ENCODE peak calls at places on chromosomes 7 and 10, in eight cellular contexts. One of them, this sample, is unnamed.

GRCh38 chr10:32377458-32378370 is 30.8 kb upstream of the EPC1 start:
- DNase-seq in SW480: peak; percentile 45
- DNase-seq in stimulated activated CD8-positive, alpha-beta memory T cell treated with anti-CD3 and anti-CD28 coated beads, Interleukin-12 subunit alpha, Interleukin-12 subunit beta, amount 100 ng/mL, for 1 hour: no peak
- DNase-seq in stomach: no peak
- DNase-seq in stimulated activated CD4-positive, alpha-beta T cell treated with anti-CD3 and anti-CD28 coated beads, Interleukin-2, amount 100 ng/mL, for 24 hours: no peak
- DNase-seq in adrenal gland: peak; percentile 62
- DNase-seq in HT-29: peak; percentile 32
- DNase-seq in brain microvascular endothelial cell: peak; percentile 47
- DNase-seq in this sample: peak; percentile 37

GRCh38 chr7:111029574-111030357 is 61.2 kb upstream of the LRRN3 start:
- DNase-seq in SW480: no peak
- DNase-seq in stimulated activated CD8-positive, alpha-beta memory T cell treated with anti-CD3 and anti-CD28 coated beads, Interleukin-12 subunit alpha, Interleukin-12 subunit beta, amount 100 ng/mL, for 1 hour: no peak
- DNase-seq in stomach: no peak
- DNase-seq in stimulated activated CD4-positive, alpha-beta T cell treated with anti-CD3 and anti-CD28 coated beads, Interleukin-2, amount 100 ng/mL, for 24 hours: peak; percentile 65
- DNase-seq in adrenal gland: peak; percentile 72
- DNase-seq in HT-29: no peak
- DNase-seq in brain microvascular endothelial cell: peak; percentile 39
- DNase-seq in this sample: peak; percentile 20

GRCh38 chr7:127290801-127291361 is 38.1 kb upstream of the GRM8 start:
- DNase-seq in SW480: no peak
- DNase-seq in stimulated activated CD8-positive, alpha-beta memory T cell treated with anti-CD3 and anti-CD28 coated beads, Interleukin-12 subunit alpha, Interleukin-12 subunit beta, amount 100 ng/mL, for 1 hour: no peak
- DNase-seq in stomach: no peak
- DNase-seq in stimulated activated CD4-positive, alpha-beta T cell treated with anti-CD3 and anti-CD28 coated beads, Interleukin-2, amount 100 ng/mL, for 24 hours: no peak
- DNase-seq in adrenal gland: peak; percentile 3
- DNase-seq in HT-29: no peak
- DNase-seq in brain microvascular endothelial cell: no peak
- DNase-seq in this sample: no peak

GRCh38 chr10:33215154-33215553 is 119.3 kb downstream of the NRP1 start:
- DNase-seq in SW480: no peak
- DNase-seq in stimulated activated CD8-positive, alpha-beta memory T cell treated with anti-CD3 and anti-CD28 coated beads, Interleukin-12 subunit alpha, Interleukin-12 subunit beta, amount 100 ng/mL, for 1 hour: no peak
- DNase-seq in stomach: no peak
- DNase-seq in stimulated activated CD4-positive, alpha-beta T cell treated with anti-CD3 and anti-CD28 coated beads, Interleukin-2, amount 100 ng/mL, for 24 hours: no peak
- DNase-seq in adrenal gland: no peak
- DNase-seq in HT-29: no peak
- DNase-seq in brain microvascular endothelial cell: peak; percentile 66
- DNase-seq in this sample: no peak

GRCh38 chr10:19498348-19499290 is 317.6 kb upstream of the PLXDC2 start:
- DNase-seq in SW480: no peak
- DNase-seq in stimulated activated CD8-positive, alpha-beta memory T cell treated with anti-CD3 and anti-CD28 coated beads, Interleukin-12 subunit alpha, Interleukin-12 subunit beta, amount 100 ng/mL, for 1 hour: no peak
- DNase-seq in stomach: no peak
- DNase-seq in stimulated activated CD4-positive, alpha-beta T cell treated with anti-CD3 and anti-CD28 coated beads, Interleukin-2, amount 100 ng/mL, for 24 hours: no peak
- DNase-seq in adrenal gland: peak; percentile 4
- DNase-seq in HT-29: no peak
- DNase-seq in brain microvascular endothelial cell: no peak
- DNase-seq in this sample: no peak

GRCh38 chr7:4776160-4776623 is 769 bp downstream of the AP5Z1 start:
- DNase-seq in SW480: no peak
- DNase-seq in stimulated activated CD8-positive, alpha-beta memory T cell treated with anti-CD3 and anti-CD28 coated beads, Interleukin-12 subunit alpha, Interleukin-12 subunit beta, amount 100 ng/mL, for 1 hour: no peak
- DNase-seq in stomach: no peak
- DNase-seq in stimulated activated CD4-positive, alpha-beta T cell treated with anti-CD3 and anti-CD28 coated beads, Interleukin-2, amount 100 ng/mL, for 24 hours: no peak
- DNase-seq in adrenal gland: no peak
- DNase-seq in HT-29: no peak
- DNase-seq in brain microvascular endothelial cell: no peak
- DNase-seq in this sample: no peak

GRCh38 chr7:1156782-1157535 is 3.0 kb downstream of the ZFAND2A start:
- DNase-seq in SW480: no peak
- DNase-seq in stimulated activated CD8-positive, alpha-beta memory T cell treated with anti-CD3 and anti-CD28 coated beads, Interleukin-12 subunit alpha, Interleukin-12 subunit beta, amount 100 ng/mL, for 1 hour: no peak
- DNase-seq in stomach: peak; percentile 57
- DNase-seq in stimulated activated CD4-positive, alpha-beta T cell treated with anti-CD3 and anti-CD28 coated beads, Interleukin-2, amount 100 ng/mL, for 24 hours: no peak
- DNase-seq in adrenal gland: no peak
- DNase-seq in HT-29: peak; percentile 71
- DNase-seq in brain microvascular endothelial cell: peak; percentile 60
- DNase-seq in this sample: peak; percentile 100

GRCh38 chr7:102931757-102932156 is 19.0 kb downstream of the LRRC17 start:
- DNase-seq in SW480: no peak
- DNase-seq in stimulated activated CD8-positive, alpha-beta memory T cell treated with anti-CD3 and anti-CD28 coated beads, Interleukin-12 subunit alpha, Interleukin-12 subunit beta, amount 100 ng/mL, for 1 hour: no peak
- DNase-seq in stomach: no peak
- DNase-seq in stimulated activated CD4-positive, alpha-beta T cell treated with anti-CD3 and anti-CD28 coated beads, Interleukin-2, amount 100 ng/mL, for 24 hours: no peak
- DNase-seq in adrenal gland: no peak
- DNase-seq in HT-29: no peak
- DNase-seq in brain microvascular endothelial cell: no peak
- DNase-seq in this sample: no peak

GRCh38 chr10:13317474-13317873 is 17.6 kb upstream of the PHYH start:
- DNase-seq in SW480: no peak
- DNase-seq in stimulated activated CD8-positive, alpha-beta memory T cell treated with anti-CD3 and anti-CD28 coated beads, Interleukin-12 subunit alpha, Interleukin-12 subunit beta, amount 100 ng/mL, for 1 hour: no peak
- DNase-seq in stomach: no peak
- DNase-seq in stimulated activated CD4-positive, alpha-beta T cell treated with anti-CD3 and anti-CD28 coated beads, Interleukin-2, amount 100 ng/mL, for 24 hours: no peak
- DNase-seq in adrenal gland: peak; percentile 20
- DNase-seq in HT-29: no peak
- DNase-seq in brain microvascular endothelial cell: no peak
- DNase-seq in this sample: no peak

GRCh38 chr7:120190109-120190508 is 82.9 kb upstream of the KCND2 start:
- DNase-seq in SW480: no peak
- DNase-seq in stimulated activated CD8-positive, alpha-beta memory T cell treated with anti-CD3 and anti-CD28 coated beads, Interleukin-12 subunit alpha, Interleukin-12 subunit beta, amount 100 ng/mL, for 1 hour: no peak
- DNase-seq in stomach: no peak
- DNase-seq in stimulated activated CD4-positive, alpha-beta T cell treated with anti-CD3 and anti-CD28 coated beads, Interleukin-2, amount 100 ng/mL, for 24 hours: no peak
- DNase-seq in adrenal gland: no peak
- DNase-seq in HT-29: no peak
- DNase-seq in brain microvascular endothelial cell: no peak
- DNase-seq in this sample: no peak

GRCh38 chr10:131898061-131898460 is 2.7 kb upstream of the PPP2R2D start:
- DNase-seq in SW480: no peak
- DNase-seq in stimulated activated CD8-positive, alpha-beta memory T cell treated with anti-CD3 and anti-CD28 coated beads, Interleukin-12 subunit alpha, Interleukin-12 subunit beta, amount 100 ng/mL, for 1 hour: no peak
- DNase-seq in stomach: no peak
- DNase-seq in stimulated activated CD4-positive, alpha-beta T cell treated with anti-CD3 and anti-CD28 coated beads, Interleukin-2, amount 100 ng/mL, for 24 hours: no peak
- DNase-seq in adrenal gland: no peak
- DNase-seq in HT-29: no peak
- DNase-seq in brain microvascular endothelial cell: no peak
- DNase-seq in this sample: no peak

GRCh38 chr10:82953331-82953730 is 1078.3 kb downstream of the NRG3 start:
- DNase-seq in SW480: no peak
- DNase-seq in stimulated activated CD8-positive, alpha-beta memory T cell treated with anti-CD3 and anti-CD28 coated beads, Interleukin-12 subunit alpha, Interleukin-12 subunit beta, amount 100 ng/mL, for 1 hour: no peak
- DNase-seq in stomach: no peak
- DNase-seq in stimulated activated CD4-positive, alpha-beta T cell treated with anti-CD3 and anti-CD28 coated beads, Interleukin-2, amount 100 ng/mL, for 24 hours: no peak
- DNase-seq in adrenal gland: no peak
- DNase-seq in HT-29: no peak
- DNase-seq in brain microvascular endothelial cell: no peak
- DNase-seq in this sample: no peak

GRCh38 chr7:130134106-130134636 is 63.8 kb downstream of the KLHDC10 start:
- DNase-seq in SW480: no peak
- DNase-seq in stimulated activated CD8-positive, alpha-beta memory T cell treated with anti-CD3 and anti-CD28 coated beads, Interleukin-12 subunit alpha, Interleukin-12 subunit beta, amount 100 ng/mL, for 1 hour: no peak
- DNase-seq in stomach: no peak
- DNase-seq in stimulated activated CD4-positive, alpha-beta T cell treated with anti-CD3 and anti-CD28 coated beads, Interleukin-2, amount 100 ng/mL, for 24 hours: no peak
- DNase-seq in adrenal gland: no peak
- DNase-seq in HT-29: no peak
- DNase-seq in brain microvascular endothelial cell: no peak
- DNase-seq in this sample: no peak

GRCh38 chr10:75079436-75080083 is 31.9 kb upstream of the SAMD8 start:
- DNase-seq in SW480: no peak
- DNase-seq in stimulated activated CD8-positive, alpha-beta memory T cell treated with anti-CD3 and anti-CD28 coated beads, Interleukin-12 subunit alpha, Interleukin-12 subunit beta, amount 100 ng/mL, for 1 hour: no peak
- DNase-seq in stomach: no peak
- DNase-seq in stimulated activated CD4-positive, alpha-beta T cell treated with anti-CD3 and anti-CD28 coated beads, Interleukin-2, amount 100 ng/mL, for 24 hours: no peak
- DNase-seq in adrenal gland: no peak
- DNase-seq in HT-29: no peak
- DNase-seq in brain microvascular endothelial cell: no peak
- DNase-seq in this sample: no peak

GRCh38 chr10:37109000-37109399 is 16.4 kb upstream of the ANKRD30A start:
- DNase-seq in SW480: no peak
- DNase-seq in stimulated activated CD8-positive, alpha-beta memory T cell treated with anti-CD3 and anti-CD28 coated beads, Interleukin-12 subunit alpha, Interleukin-12 subunit beta, amount 100 ng/mL, for 1 hour: no peak
- DNase-seq in stomach: no peak
- DNase-seq in stimulated activated CD4-positive, alpha-beta T cell treated with anti-CD3 and anti-CD28 coated beads, Interleukin-2, amount 100 ng/mL, for 24 hours: no peak
- DNase-seq in adrenal gland: no peak
- DNase-seq in HT-29: no peak
- DNase-seq in brain microvascular endothelial cell: no peak
- DNase-seq in this sample: no peak

GRCh38 chr7:99407849-99408346 is 499 bp downstream of the PDAP1 start:
- DNase-seq in SW480: peak; percentile 73
- DNase-seq in stimulated activated CD8-positive, alpha-beta memory T cell treated with anti-CD3 and anti-CD28 coated beads, Interleukin-12 subunit alpha, Interleukin-12 subunit beta, amount 100 ng/mL, for 1 hour: peak; percentile 25
- DNase-seq in stomach: peak; percentile 40
- DNase-seq in stimulated activated CD4-positive, alpha-beta T cell treated with anti-CD3 and anti-CD28 coated beads, Interleukin-2, amount 100 ng/mL, for 24 hours: peak; percentile 50
- DNase-seq in adrenal gland: peak; percentile 83
- DNase-seq in HT-29: peak; percentile 76
- DNase-seq in brain microvascular endothelial cell: peak; percentile 69
- DNase-seq in this sample: peak; percentile 58

GRCh38 chr7:2934211-2934731 is 90.2 kb upstream of the GNA12 start:
- DNase-seq in SW480: peak; percentile 65
- DNase-seq in stimulated activated CD8-positive, alpha-beta memory T cell treated with anti-CD3 and anti-CD28 coated beads, Interleukin-12 subunit alpha, Interleukin-12 subunit beta, amount 100 ng/mL, for 1 hour: no peak
- DNase-seq in stomach: no peak
- DNase-seq in stimulated activated CD4-positive, alpha-beta T cell treated with anti-CD3 and anti-CD28 coated beads, Interleukin-2, amount 100 ng/mL, for 24 hours: peak; percentile 33
- DNase-seq in adrenal gland: no peak
- DNase-seq in HT-29: no peak
- DNase-seq in brain microvascular endothelial cell: peak; percentile 67
- DNase-seq in this sample: no peak